ENCODE peak calls at places on chromosomes 11 and 22, in eight cellular contexts. Y, Z, V, T, J, Q, N and M are unnamed samples.
A peak's percentile ranks its signal among the peaks of the same experiment; 100 is the strongest.

GRCh38 chr11:14643697-14644395 is at the start of gene PDE3B:
- DNase-seq in Y (peak; percentile 48), Z (peak; percentile 39), V (peak; percentile 90), T (peak; percentile 24), J (peak; percentile 70), Q (peak; percentile 27), N (peak; percentile 90), M (peak; percentile 88)

GRCh38 chr11:57312511-57313021 is 12.2 kb downstream of the TNKS1BP1 start:
- DNase-seq in Y (peak; percentile 47), Z (no peak), V (no peak), T (no peak), J (no peak), Q (no peak), N (no peak), M (no peak)

GRCh38 chr11:113182288-113182687 is 132.1 kb upstream of the TTC12 start:
- DNase-seq in Y (no peak), Z (no peak), V (no peak), T (no peak), J (no peak), Q (no peak), N (no peak), M (no peak)

GRCh38 chr11:77207618-77208313 is 79.7 kb downstream of the MYO7A start:
- DNase-seq in Y (no peak), Z (peak; percentile 18), V (no peak), T (no peak), J (peak; percentile 46), Q (no peak), N (no peak), M (no peak)

GRCh38 chr11:19954899-19955298 is 205.4 kb downstream of the DBX1 start:
- DNase-seq in Y (no peak), Z (no peak), V (no peak), T (no peak), J (no peak), Q (no peak), N (no peak), M (no peak)

GRCh38 chr22:40499187-40499753 is 128.9 kb downstream of the SGSM3 start:
- DNase-seq in Y (no peak), Z (peak; percentile 61), V (no peak), T (no peak), J (no peak), Q (peak; percentile 99), N (no peak), M (peak; percentile 64)

GRCh38 chr11:114110123-114110522 is 50.6 kb downstream of the ZBTB16 start:
- DNase-seq in Y (no peak), Z (no peak), V (no peak), T (no peak), J (no peak), Q (no peak), N (no peak), M (no peak)

GRCh38 chr11:130037881-130038601 is 31.7 kb upstream of the APLP2 start:
- DNase-seq in Y (no peak), Z (no peak), V (no peak), T (no peak), J (no peak), Q (no peak), N (no peak), M (no peak)

GRCh38 chr11:66559141-66559861 is 9.1 kb downstream of the CTSF start:
- DNase-seq in Y (peak; percentile 70), Z (no peak), V (peak; percentile 20), T (no peak), J (no peak), Q (no peak), N (peak; percentile 54), M (peak; percentile 49)

GRCh38 chr11:13000721-13001120 is 8.4 kb upstream of the RASSF10 start:
- DNase-seq in Y (no peak), Z (no peak), V (no peak), T (no peak), J (no peak), Q (no peak), N (no peak), M (no peak)

GRCh38 chr11:68038718-68039525 is at the start of gene TCIRG1:
- DNase-seq in Y (peak; percentile 88), Z (peak; percentile 89), V (peak; percentile 92), T (peak; percentile 65), J (peak; percentile 91), Q (peak; percentile 70), N (peak; percentile 92), M (peak; percentile 83)

GRCh38 chr11:134132808-134133207 is 63.9 kb downstream of the JAM3 start:
- DNase-seq in Y (no peak), Z (no peak), V (no peak), T (no peak), J (no peak), Q (peak; percentile 23), N (no peak), M (no peak)

GRCh38 chr11:18958221-18958910 is 19.2 kb upstream of the MRGPRX1 start:
- DNase-seq in Y (no peak), Z (no peak), V (no peak), T (no peak), J (no peak), Q (no peak), N (no peak), M (no peak)

GRCh38 chr11:19849107-19849789 is 136.6 kb downstream of the NAV2 start:
- DNase-seq in Y (peak; percentile 39), Z (peak; percentile 79), V (no peak), T (peak; percentile 82), J (no peak), Q (peak; percentile 41), N (peak; percentile 45), M (peak; percentile 53)

GRCh38 chr11:130808541-130808940 is 107.7 kb downstream of the SNX19 start:
- DNase-seq in Y (no peak), Z (no peak), V (no peak), T (no peak), J (no peak), Q (no peak), N (no peak), M (no peak)

GRCh38 chr11:114738954-114739353 is 60.6 kb downstream of the NXPE2 start:
- DNase-seq in Y (no peak), Z (peak; percentile 18), V (peak; percentile 68), T (no peak), J (no peak), Q (peak; percentile 49), N (no peak), M (peak; percentile 34)

GRCh38 chr11:22163394-22163797 is 29.5 kb upstream of the ANO5 start:
- DNase-seq in Y (no peak), Z (peak; percentile 35), V (peak; percentile 6), T (no peak), J (no peak), Q (no peak), N (peak; percentile 29), M (no peak)

GRCh38 chr11:5564259-5565019 is 16.1 kb upstream of the OR52H1 start:
- DNase-seq in Y (no peak), Z (no peak), V (no peak), T (no peak), J (no peak), Q (peak; percentile 29), N (no peak), M (no peak)

GRCh38 chr11:113505541-113506375 is 30.6 kb upstream of the DRD2 start:
- DNase-seq in Y (no peak), Z (peak; percentile 43), V (no peak), T (no peak), J (no peak), Q (peak; percentile 36), N (no peak), M (peak; percentile 77)

GRCh38 chr11:105181521-105181920 is 42.0 kb upstream of the CARD18 start:
- DNase-seq in Y (no peak), Z (no peak), V (no peak), T (no peak), J (no peak), Q (peak; percentile 43), N (no peak), M (no peak)

GRCh38 chr22:50599816-50600454 is 658 bp upstream of the MAPK8IP2 start:
- DNase-seq in Y (peak; percentile 83), Z (no peak), V (peak; percentile 49), T (no peak), J (peak; percentile 71), Q (no peak), N (peak; percentile 54), M (peak; percentile 70)

GRCh38 chr11:1052133-1053011 is 15.9 kb upstream of the MUC6 start:
- DNase-seq in Y (no peak), Z (no peak), V (no peak), T (no peak), J (peak; percentile 59), Q (no peak), N (peak; percentile 16), M (no peak)

GRCh38 chr11:77202941-77203900 is 75.2 kb downstream of the MYO7A start:
- DNase-seq in Y (no peak), Z (peak; percentile 11), V (peak; percentile 5), T (no peak), J (peak; percentile 35), Q (no peak), N (no peak), M (peak; percentile 8)

GRCh38 chr22:43236401-43237166 is 49.6 kb upstream of the TTLL12 start:
- DNase-seq in Y (peak; percentile 89), Z (peak; percentile 93), V (no peak), T (no peak), J (no peak), Q (no peak), N (peak; percentile 90), M (peak; percentile 83)
- TF ChIP-seq POLR2A in Y (no peak), Z (no peak), V (no peak), T (no peak), J (no peak), Q (no peak), N (no peak), M (no peak)

GRCh38 chr11:72681226-72682153 is 7.3 kb upstream of the PDE2A start:
- DNase-seq in Y (no peak), Z (peak; percentile 36), V (no peak), T (no peak), J (no peak), Q (no peak), N (no peak), M (no peak)

GRCh38 chr11:72682238-72682872 is 8.1 kb upstream of the PDE2A start:
- DNase-seq in Y (no peak), Z (no peak), V (no peak), T (no peak), J (no peak), Q (no peak), N (no peak), M (no peak)

GRCh38 chr11:72680624-72681158 is 6.5 kb upstream of the PDE2A start:
- DNase-seq in Y (no peak), Z (no peak), V (no peak), T (no peak), J (no peak), Q (no peak), N (no peak), M (no peak)

GRCh38 chr11:72678524-72678923 is 4.3 kb upstream of the PDE2A start:
- DNase-seq in Y (no peak), Z (no peak), V (no peak), T (no peak), J (no peak), Q (no peak), N (no peak), M (no peak)

GRCh38 chr11:72679869-72680268 is 5.6 kb upstream of the PDE2A start:
- DNase-seq in Y (no peak), Z (no peak), V (no peak), T (no peak), J (no peak), Q (no peak), N (no peak), M (no peak)
- H3K27me3 ChIP-seq in Y (no peaks in the 10 kb centered on the region), Z (no peaks in the 10 kb centered on the region), V (peaks cover 58% of the 10 kb centered on the region), T (peaks cover 46% of the 10 kb centered on the region), J (peaks cover 44% of the 10 kb centered on the region), Q (peaks cover 41% of the 10 kb centered on the region), N (peaks cover 5% of the 10 kb centered on the region), M (no peaks in the 10 kb centered on the region)

GRCh38 chr11:126267650-126268049 is 1.0 kb downstream of the SRPRA start:
- DNase-seq in Y (no peak), Z (no peak), V (no peak), T (peak; percentile 44), J (no peak), Q (no peak), N (no peak), M (no peak)
- TF ChIP-seq POLR2A in Y (no peak), Z (no peak), V (no peak), T (no peak), J (no peak), Q (no peak), N (no peak), M (no peak)

GRCh38 chr11:64648551-64648950 is 57.5 kb downstream of the SLC22A12 start:
- DNase-seq in Y (no peak), Z (no peak), V (no peak), T (no peak), J (no peak), Q (no peak), N (no peak), M (no peak)
- H3K27me3 ChIP-seq in Y (no peaks in the 10 kb centered on the region), Z (peaks cover 8% of the 10 kb centered on the region), V (peaks cover 22% of the 10 kb centered on the region), T (peaks cover 8% of the 10 kb centered on the region), J (peaks cover 42% of the 10 kb centered on the region), Q (peaks cover 73% of the 10 kb centered on the region), N (no peaks in the 10 kb centered on the region), M (no peaks in the 10 kb centered on the region)